ENCODE peak calls at places on chromosomes 16 and 17, in nine cellular contexts. One of them, this sample, is unnamed. For H3K27me3, the result is how much of the 10 kb centered on the place peaks cover.

GRCh38 chr16:30585022-30585399 is 486 bp downstream of the ZNF785 start:
- DNase-seq in heart left ventricle: no peak
- DNase-seq in K562: peak
- DNase-seq in tibial nerve: no peak
- DNase-seq in breast epithelium: no peak
- DNase-seq in adrenal gland: no peak
- DNase-seq in uterus: no peak
- DNase-seq in Peyer's patch: peak
- DNase-seq in sigmoid colon: peak
- DNase-seq in this sample: no peak

GRCh38 chr17:18321309-18321708 is 6.2 kb downstream of the SMCR8 start:
- DNase-seq in heart left ventricle: no peak
- DNase-seq in K562: peak
- DNase-seq in tibial nerve: no peak
- DNase-seq in breast epithelium: no peak
- DNase-seq in adrenal gland: no peak
- DNase-seq in uterus: no peak
- DNase-seq in Peyer's patch: no peak
- DNase-seq in sigmoid colon: peak
- DNase-seq in this sample: no peak

GRCh38 chr17:75908201-75908600 is 3.5 kb upstream of the MRPL38 start:
- DNase-seq in heart left ventricle: peak
- DNase-seq in K562: no peak
- DNase-seq in tibial nerve: no peak
- DNase-seq in breast epithelium: peak
- DNase-seq in adrenal gland: no peak
- DNase-seq in uterus: no peak
- DNase-seq in Peyer's patch: no peak
- DNase-seq in sigmoid colon: no peak
- DNase-seq in this sample: no peak

GRCh38 chr16:30659507-30660423 is 1.5 kb downstream of the FBRS start:
- DNase-seq in heart left ventricle: peak
- DNase-seq in K562: peak
- DNase-seq in tibial nerve: no peak
- DNase-seq in breast epithelium: peak
- DNase-seq in adrenal gland: peak
- DNase-seq in uterus: no peak
- DNase-seq in Peyer's patch: peak
- DNase-seq in sigmoid colon: peak
- DNase-seq in this sample: no peak

GRCh38 chr16:77191259-77191969 is 424 bp downstream of the MON1B start:
- DNase-seq in heart left ventricle: no peak
- DNase-seq in K562: peak
- DNase-seq in tibial nerve: no peak
- DNase-seq in breast epithelium: no peak
- DNase-seq in adrenal gland: peak
- DNase-seq in uterus: peak
- DNase-seq in Peyer's patch: no peak
- DNase-seq in sigmoid colon: peak
- DNase-seq in this sample: no peak

GRCh38 chr17:77217566-77217965 is 76.8 kb downstream of the SEC14L1 start:
- DNase-seq in heart left ventricle: no peak
- DNase-seq in K562: no peak
- DNase-seq in tibial nerve: no peak
- DNase-seq in breast epithelium: no peak
- DNase-seq in adrenal gland: no peak
- DNase-seq in uterus: no peak
- DNase-seq in Peyer's patch: no peak
- DNase-seq in sigmoid colon: no peak
- DNase-seq in this sample: no peak

GRCh38 chr16:85583491-85584181 is 29.5 kb upstream of the GSE1 start:
- DNase-seq in heart left ventricle: no peak
- DNase-seq in K562: no peak
- DNase-seq in tibial nerve: no peak
- DNase-seq in breast epithelium: no peak
- DNase-seq in adrenal gland: no peak
- DNase-seq in uterus: no peak
- DNase-seq in Peyer's patch: no peak
- DNase-seq in sigmoid colon: no peak
- DNase-seq in this sample: no peak

GRCh38 chr17:80989586-80989913 is 2.1 kb upstream of the CHMP6 start:
- DNase-seq in heart left ventricle: no peak
- DNase-seq in K562: no peak
- DNase-seq in tibial nerve: no peak
- DNase-seq in breast epithelium: no peak
- DNase-seq in adrenal gland: no peak
- DNase-seq in uterus: no peak
- DNase-seq in Peyer's patch: no peak
- DNase-seq in sigmoid colon: no peak
- DNase-seq in this sample: no peak

GRCh38 chr17:63082952-63083351 is 116.9 kb downstream of the TANC2 start:
- DNase-seq in heart left ventricle: no peak
- DNase-seq in K562: no peak
- DNase-seq in tibial nerve: no peak
- DNase-seq in breast epithelium: no peak
- DNase-seq in adrenal gland: no peak
- DNase-seq in uterus: no peak
- DNase-seq in Peyer's patch: no peak
- DNase-seq in sigmoid colon: no peak
- DNase-seq in this sample: no peak

GRCh38 chr17:2940352-2940751 is 123.1 kb downstream of the OR1D5 start:
- DNase-seq in heart left ventricle: peak
- DNase-seq in K562: no peak
- DNase-seq in tibial nerve: no peak
- DNase-seq in breast epithelium: peak
- DNase-seq in adrenal gland: no peak
- DNase-seq in uterus: no peak
- DNase-seq in Peyer's patch: no peak
- DNase-seq in sigmoid colon: peak
- DNase-seq in this sample: no peak

GRCh38 chr16:87210949-87211348 is 106.2 kb downstream of the C16orf95 start:
- DNase-seq in heart left ventricle: no peak
- DNase-seq in K562: no peak
- DNase-seq in tibial nerve: no peak
- DNase-seq in breast epithelium: no peak
- DNase-seq in adrenal gland: no peak
- DNase-seq in uterus: no peak
- DNase-seq in Peyer's patch: no peak
- DNase-seq in sigmoid colon: no peak
- DNase-seq in this sample: no peak

GRCh38 chr17:72613411-72614292 is 478.8 kb downstream of the SLC39A11 start:
- DNase-seq in heart left ventricle: no peak
- DNase-seq in K562: no peak
- DNase-seq in tibial nerve: no peak
- DNase-seq in breast epithelium: no peak
- DNase-seq in adrenal gland: no peak
- DNase-seq in uterus: no peak
- DNase-seq in Peyer's patch: no peak
- DNase-seq in sigmoid colon: no peak
- DNase-seq in this sample: no peak

GRCh38 chr17:43377056-43377810 is 21.6 kb upstream of the ARL4D start:
- DNase-seq in heart left ventricle: no peak
- DNase-seq in K562: no peak
- DNase-seq in tibial nerve: no peak
- DNase-seq in breast epithelium: no peak
- DNase-seq in adrenal gland: no peak
- DNase-seq in uterus: no peak
- DNase-seq in Peyer's patch: no peak
- DNase-seq in sigmoid colon: no peak
- DNase-seq in this sample: no peak

GRCh38 chr17:30421592-30421991 is 42.9 kb downstream of the CPD start:
- DNase-seq in heart left ventricle: no peak
- DNase-seq in K562: no peak
- DNase-seq in tibial nerve: no peak
- DNase-seq in breast epithelium: no peak
- DNase-seq in adrenal gland: no peak
- DNase-seq in uterus: no peak
- DNase-seq in Peyer's patch: no peak
- DNase-seq in sigmoid colon: no peak
- DNase-seq in this sample: no peak

GRCh38 chr16:13936596-13937081 is 16.7 kb downstream of the ERCC4 start:
- DNase-seq in heart left ventricle: no peak
- DNase-seq in K562: no peak
- DNase-seq in tibial nerve: no peak
- DNase-seq in breast epithelium: no peak
- DNase-seq in adrenal gland: peak
- DNase-seq in uterus: peak
- DNase-seq in Peyer's patch: no peak
- DNase-seq in sigmoid colon: no peak
- DNase-seq in this sample: no peak

GRCh38 chr17:33266116-33266515 is 27.0 kb downstream of the ASIC2 start:
- DNase-seq in heart left ventricle: no peak
- DNase-seq in K562: no peak
- DNase-seq in tibial nerve: no peak
- DNase-seq in breast epithelium: no peak
- DNase-seq in adrenal gland: no peak
- DNase-seq in uterus: no peak
- DNase-seq in Peyer's patch: no peak
- DNase-seq in sigmoid colon: no peak
- DNase-seq in this sample: no peak

GRCh38 chr16:46896314-46896968 is 12.3 kb downstream of the GPT2 start:
- DNase-seq in heart left ventricle: no peak
- DNase-seq in K562: no peak
- DNase-seq in tibial nerve: no peak
- DNase-seq in breast epithelium: no peak
- DNase-seq in adrenal gland: no peak
- DNase-seq in uterus: no peak
- DNase-seq in Peyer's patch: no peak
- DNase-seq in sigmoid colon: no peak
- DNase-seq in this sample: no peak
- H3K27ac ChIP-seq in heart left ventricle: peak
- H3K27ac ChIP-seq in K562: no peak
- H3K27ac ChIP-seq in tibial nerve: no peak
- H3K27ac ChIP-seq in breast epithelium: no peak
- H3K27ac ChIP-seq in adrenal gland: no peak
- H3K27ac ChIP-seq in uterus: no peak
- H3K27ac ChIP-seq in Peyer's patch: no peak
- H3K27ac ChIP-seq in sigmoid colon: no peak
- H3K27ac ChIP-seq in this sample: no peak

GRCh38 chr17:83136931-83137330 is 57.5 kb downstream of the METRNL start:
- DNase-seq in heart left ventricle: no peak
- DNase-seq in K562: no peak
- DNase-seq in tibial nerve: no peak
- DNase-seq in breast epithelium: no peak
- DNase-seq in adrenal gland: peak
- DNase-seq in uterus: no peak
- DNase-seq in Peyer's patch: peak
- DNase-seq in sigmoid colon: peak
- DNase-seq in this sample: no peak
- TF ChIP-seq POLR2A in heart left ventricle: no peak
- TF ChIP-seq POLR2A in K562: no peak
- TF ChIP-seq POLR2A in tibial nerve: no peak
- TF ChIP-seq POLR2A in breast epithelium: no peak
- TF ChIP-seq POLR2A in adrenal gland: no peak
- TF ChIP-seq POLR2A in uterus: no peak
- TF ChIP-seq POLR2A in Peyer's patch: no peak
- TF ChIP-seq POLR2A in sigmoid colon: no peak
- TF ChIP-seq POLR2A in this sample: no peak

GRCh38 chr17:66839616-66840015 is 4.7 kb downstream of the CACNG5 start:
- DNase-seq in heart left ventricle: no peak
- DNase-seq in K562: no peak
- DNase-seq in tibial nerve: no peak
- DNase-seq in breast epithelium: no peak
- DNase-seq in adrenal gland: no peak
- DNase-seq in uterus: no peak
- DNase-seq in Peyer's patch: no peak
- DNase-seq in sigmoid colon: no peak
- DNase-seq in this sample: no peak
- H3K27me3 ChIP-seq in heart left ventricle: under half
- H3K27me3 ChIP-seq in K562: under half
- H3K27me3 ChIP-seq in tibial nerve: under half
- H3K27me3 ChIP-seq in breast epithelium: under half
- H3K27me3 ChIP-seq in adrenal gland: under half
- H3K27me3 ChIP-seq in uterus: under half
- H3K27me3 ChIP-seq in Peyer's patch: under half
- H3K27me3 ChIP-seq in sigmoid colon: under half
- H3K27me3 ChIP-seq in this sample: under half

GRCh38 chr16:83715217-83715920 is 92.4 kb upstream of the HSBP1 start:
- DNase-seq in heart left ventricle: no peak
- DNase-seq in K562: no peak
- DNase-seq in tibial nerve: no peak
- DNase-seq in breast epithelium: no peak
- DNase-seq in adrenal gland: no peak
- DNase-seq in uterus: no peak
- DNase-seq in Peyer's patch: no peak
- DNase-seq in sigmoid colon: no peak
- DNase-seq in this sample: no peak
- H3K27ac ChIP-seq in heart left ventricle: no peak
- H3K27ac ChIP-seq in K562: no peak
- H3K27ac ChIP-seq in tibial nerve: no peak
- H3K27ac ChIP-seq in breast epithelium: no peak
- H3K27ac ChIP-seq in adrenal gland: no peak
- H3K27ac ChIP-seq in uterus: no peak
- H3K27ac ChIP-seq in Peyer's patch: no peak
- H3K27ac ChIP-seq in sigmoid colon: no peak
- H3K27ac ChIP-seq in this sample: no peak

GRCh38 chr16:11796227-11797165 is 562 bp downstream of the ZC3H7A start:
- DNase-seq in heart left ventricle: peak
- DNase-seq in K562: peak
- DNase-seq in tibial nerve: peak
- DNase-seq in breast epithelium: peak
- DNase-seq in adrenal gland: peak
- DNase-seq in uterus: peak
- DNase-seq in Peyer's patch: peak
- DNase-seq in sigmoid colon: peak
- DNase-seq in this sample: no peak
- TF ChIP-seq POLR2A in heart left ventricle: peak
- TF ChIP-seq POLR2A in K562: peak
- TF ChIP-seq POLR2A in tibial nerve: no peak
- TF ChIP-seq POLR2A in breast epithelium: no peak
- TF ChIP-seq POLR2A in adrenal gland: peak
- TF ChIP-seq POLR2A in uterus: no peak
- TF ChIP-seq POLR2A in Peyer's patch: no peak
- TF ChIP-seq POLR2A in sigmoid colon: no peak
- TF ChIP-seq POLR2A in this sample: no peak